ENCODE peak calls at places on chromosomes 3 and 15, in seven cellular contexts. F is frontal cortex; K is ovary; G is activated naive CD4-positive, alpha-beta T cell; T is astrocyte; Y is cardiac fibroblast; O is HCT116. E is an unnamed sample.

GRCh38 chr3:113113361-113113760 is 98.0 kb upstream of the BOC start:
- DNase-seq in F (no peak), O (no peak), G (no peak), K (no peak), T (no peak), Y (no peak), E (no peak)

GRCh38 chr3:81910244-81910852 is 148.9 kb upstream of the GBE1 start:
- DNase-seq in T (peak), F (no peak), O (peak), G (no peak), K (no peak), Y (peak), E (peak)

GRCh38 chr15:42024303-42024702 is 3.5 kb upstream of the PLA2G4E start:
- DNase-seq in K (no peak), F (no peak), G (no peak), Y (no peak), O (no peak), T (no peak), E (no peak)

GRCh38 chr3:42666022-42666421 is 12.5 kb downstream of the ZBTB47 start:
- DNase-seq in K (no peak), Y (no peak), F (no peak), T (no peak), O (no peak), G (no peak), E (no peak)

GRCh38 chr15:33135355-33135781 is 59.1 kb downstream of the FMN1 start:
- DNase-seq in T (peak), F (no peak), K (no peak), Y (peak), G (no peak), O (no peak), E (no peak)

GRCh38 chr3:71896751-71897150 is 111.8 kb upstream of the PROK2 start:
- DNase-seq in T (no peak), Y (peak), G (no peak), O (no peak), K (no peak), F (no peak), E (no peak)

GRCh38 chr3:72950372-72950771 is 46.2 kb upstream of the PPP4R2 start:
- DNase-seq in K (no peak), G (no peak), Y (no peak), O (no peak), F (no peak), T (no peak), E (no peak)

GRCh38 chr3:78736863-78737262 is 1030.9 kb downstream of the ROBO1 start:
- DNase-seq in G (no peak), O (no peak), T (no peak), K (no peak), Y (peak), F (no peak), E (no peak)

GRCh38 chr15:93076217-93076616 is 12.8 kb downstream of the RGMA start:
- DNase-seq in Y (no peak), F (no peak), O (no peak), T (no peak), G (no peak), K (no peak), E (no peak)

GRCh38 chr15:76057332-76058000 is 2.3 kb upstream of the TMEM266 start:
- DNase-seq in O (no peak), G (no peak), T (no peak), F (peak), K (no peak), Y (peak), E (peak)

GRCh38 chr3:32176989-32177701 is 61.3 kb upstream of the CMTM8 start:
- DNase-seq in O (peak), G (no peak), Y (peak), T (peak), K (no peak), F (no peak), E (peak)

GRCh38 chr15:98083203-98083910 is 122.9 kb downstream of the ARRDC4 start:
- DNase-seq in G (no peak), O (no peak), K (no peak), T (no peak), Y (no peak), F (no peak), E (no peak)

GRCh38 chr15:75342221-75342620 is 4.6 kb upstream of the NEIL1 start:
- DNase-seq in O (no peak), Y (no peak), K (no peak), T (no peak), G (no peak), F (no peak), E (no peak)

GRCh38 chr15:45129651-45130129 is at the start of the genes DUOX1 and DUOXA1:
- DNase-seq in O (peak), F (no peak), K (no peak), G (no peak), Y (no peak), T (no peak), E (peak)

GRCh38 chr3:188067932-188068331 is 86.0 kb upstream of the LPP start:
- DNase-seq in O (no peak), Y (peak), G (no peak), K (no peak), T (peak), F (no peak), E (no peak)

GRCh38 chr3:135694142-135694541 is 271.4 kb upstream of the PPP2R3A start:
- DNase-seq in K (no peak), G (no peak), Y (no peak), T (no peak), F (no peak), O (no peak), E (no peak)

GRCh38 chr15:90201150-90201943 is at the start of gene SEMA4B:
- DNase-seq in F (peak), G (peak), T (peak), K (peak), O (no peak), Y (peak), E (peak)

GRCh38 chr3:195286115-195286872 is 15.3 kb upstream of the XXYLT1 start:
- DNase-seq in Y (peak), F (no peak), O (no peak), T (peak), G (no peak), K (no peak), E (no peak)

GRCh38 chr3:5187920-5188418 is 462 bp downstream of the EDEM1 start:
- DNase-seq in T (no peak), F (peak), O (no peak), G (peak), K (no peak), Y (peak), E (peak)

GRCh38 chr15:22240403-22240802 is 160.1 kb downstream of the OR4M2 start:
- DNase-seq in T (no peak), Y (no peak), G (no peak), K (no peak), O (no peak), F (no peak), E (no peak)

GRCh38 chr3:122594025-122594424 is 16.6 kb downstream of the PARP15 start:
- DNase-seq in Y (no peak), O (no peak), K (no peak), T (no peak), G (no peak), F (no peak), E (no peak)

GRCh38 chr3:175091426-175092114 is 232.4 kb downstream of the NAALADL2 start:
- DNase-seq in Y (no peak), O (no peak), F (no peak), G (no peak), K (no peak), T (no peak), E (no peak)

GRCh38 chr3:134644731-134645514 is 5.9 kb downstream of the KY start:
- DNase-seq in Y (no peak), K (no peak), T (no peak), O (no peak), F (peak), G (no peak), E (no peak)

GRCh38 chr3:188253800-188254452 is 100.0 kb downstream of the LPP start:
- DNase-seq in G (no peak), F (no peak), K (no peak), Y (no peak), O (no peak), T (no peak), E (no peak)

GRCh38 chr3:189548053-189548452 is 83.1 kb upstream of the TP63 start:
- DNase-seq in F (no peak), Y (no peak), G (no peak), K (no peak), O (no peak), T (no peak), E (no peak)

GRCh38 chr3:63580151-63580550 is 72.3 kb upstream of the SNTN start:
- DNase-seq in Y (no peak), K (no peak), O (no peak), G (no peak), F (no peak), T (no peak), E (no peak)

GRCh38 chr3:87855626-87856025 is 203.2 kb downstream of the CGGBP1 start:
- DNase-seq in Y (no peak), F (no peak), T (peak), K (no peak), G (no peak), O (no peak), E (no peak)

GRCh38 chr3:4322635-4323034 is 19.5 kb downstream of the SETMAR start:
- DNase-seq in T (peak), O (no peak), G (no peak), F (no peak), Y (peak), K (no peak), E (no peak)

GRCh38 chr3:71104090-71104489 is 479.4 kb downstream of the FOXP1 start:
- DNase-seq in T (peak), K (no peak), O (no peak), Y (peak), G (no peak), F (no peak), E (no peak)

E was measured in Calu3.